ENCODE peak calls at places on chromosome 20, in nine cellular contexts. One of them, this sample, is unnamed.

GRCh38 chr20:58818585-58819285 is 32.0 kb downstream of the GNAS-AS1 start:
- DNase-seq in LNCaP clone FGC: no peak
- DNase-seq in fibroblast of mammary gland: no peak
- DNase-seq in endothelial cell of umbilical vein: no peak
- DNase-seq in fibroblast of lung: no peak
- DNase-seq in AG04450: peak
- DNase-seq in upper lobe of right lung: no peak
- DNase-seq in CD8-positive, alpha-beta T cell: peak
- DNase-seq in tibial artery: no peak
- DNase-seq in this sample: no peak

GRCh38 chr20:43767686-43768474 is 41.1 kb upstream of the GTSF1L start:
- DNase-seq in LNCaP clone FGC: no peak
- DNase-seq in fibroblast of mammary gland: peak
- DNase-seq in endothelial cell of umbilical vein: no peak
- DNase-seq in fibroblast of lung: peak
- DNase-seq in AG04450: no peak
- DNase-seq in upper lobe of right lung: peak
- DNase-seq in CD8-positive, alpha-beta T cell: no peak
- DNase-seq in tibial artery: no peak
- DNase-seq in this sample: no peak

GRCh38 chr20:62732356-62732755 is 23.7 kb downstream of the NTSR1 start:
- DNase-seq in LNCaP clone FGC: no peak
- DNase-seq in fibroblast of mammary gland: no peak
- DNase-seq in endothelial cell of umbilical vein: no peak
- DNase-seq in fibroblast of lung: no peak
- DNase-seq in AG04450: no peak
- DNase-seq in upper lobe of right lung: no peak
- DNase-seq in CD8-positive, alpha-beta T cell: no peak
- DNase-seq in tibial artery: no peak
- DNase-seq in this sample: no peak

GRCh38 chr20:346640-347316 is at the start of gene NRSN2:
- DNase-seq in LNCaP clone FGC: no peak
- DNase-seq in fibroblast of mammary gland: peak
- DNase-seq in endothelial cell of umbilical vein: peak
- DNase-seq in fibroblast of lung: peak
- DNase-seq in AG04450: no peak
- DNase-seq in upper lobe of right lung: peak
- DNase-seq in CD8-positive, alpha-beta T cell: no peak
- DNase-seq in tibial artery: peak
- DNase-seq in this sample: no peak

GRCh38 chr20:62728781-62729300 is 20.2 kb downstream of the NTSR1 start:
- DNase-seq in LNCaP clone FGC: no peak
- DNase-seq in fibroblast of mammary gland: no peak
- DNase-seq in endothelial cell of umbilical vein: no peak
- DNase-seq in fibroblast of lung: no peak
- DNase-seq in AG04450: no peak
- DNase-seq in upper lobe of right lung: no peak
- DNase-seq in CD8-positive, alpha-beta T cell: no peak
- DNase-seq in tibial artery: peak
- DNase-seq in this sample: no peak

GRCh38 chr20:23049201-23049932 is at the start of gene THBD:
- DNase-seq in LNCaP clone FGC: no peak
- DNase-seq in fibroblast of mammary gland: peak
- DNase-seq in endothelial cell of umbilical vein: peak
- DNase-seq in fibroblast of lung: peak
- DNase-seq in AG04450: no peak
- DNase-seq in upper lobe of right lung: peak
- DNase-seq in CD8-positive, alpha-beta T cell: no peak
- DNase-seq in tibial artery: peak
- DNase-seq in this sample: peak

GRCh38 chr20:24699321-24700165 is 230.1 kb downstream of the SYNDIG1 start:
- DNase-seq in LNCaP clone FGC: no peak
- DNase-seq in fibroblast of mammary gland: no peak
- DNase-seq in endothelial cell of umbilical vein: no peak
- DNase-seq in fibroblast of lung: no peak
- DNase-seq in AG04450: no peak
- DNase-seq in upper lobe of right lung: peak
- DNase-seq in CD8-positive, alpha-beta T cell: no peak
- DNase-seq in tibial artery: peak
- DNase-seq in this sample: no peak

GRCh38 chr20:18506744-18507143 is 996 bp upstream of the SEC23B start:
- DNase-seq in LNCaP clone FGC: no peak
- DNase-seq in fibroblast of mammary gland: no peak
- DNase-seq in endothelial cell of umbilical vein: no peak
- DNase-seq in fibroblast of lung: no peak
- DNase-seq in AG04450: no peak
- DNase-seq in upper lobe of right lung: no peak
- DNase-seq in CD8-positive, alpha-beta T cell: peak
- DNase-seq in tibial artery: no peak
- DNase-seq in this sample: no peak

GRCh38 chr20:21208999-21209398 is 83.1 kb downstream of the KIZ start:
- DNase-seq in LNCaP clone FGC: no peak
- DNase-seq in fibroblast of mammary gland: no peak
- DNase-seq in endothelial cell of umbilical vein: no peak
- DNase-seq in fibroblast of lung: no peak
- DNase-seq in AG04450: no peak
- DNase-seq in upper lobe of right lung: no peak
- DNase-seq in CD8-positive, alpha-beta T cell: no peak
- DNase-seq in tibial artery: no peak
- DNase-seq in this sample: no peak

GRCh38 chr20:56111951-56112730 is 106.8 kb upstream of the CBLN4 start:
- DNase-seq in LNCaP clone FGC: no peak
- DNase-seq in fibroblast of mammary gland: no peak
- DNase-seq in endothelial cell of umbilical vein: no peak
- DNase-seq in fibroblast of lung: no peak
- DNase-seq in AG04450: no peak
- DNase-seq in upper lobe of right lung: no peak
- DNase-seq in CD8-positive, alpha-beta T cell: no peak
- DNase-seq in tibial artery: no peak
- DNase-seq in this sample: no peak

GRCh38 chr20:52410746-52411317 is 219.3 kb upstream of the ZFP64 start:
- DNase-seq in LNCaP clone FGC: no peak
- DNase-seq in fibroblast of mammary gland: peak
- DNase-seq in endothelial cell of umbilical vein: no peak
- DNase-seq in fibroblast of lung: no peak
- DNase-seq in AG04450: no peak
- DNase-seq in upper lobe of right lung: no peak
- DNase-seq in CD8-positive, alpha-beta T cell: no peak
- DNase-seq in tibial artery: no peak
- DNase-seq in this sample: no peak

GRCh38 chr20:10177326-10177725 is 41.3 kb upstream of the SNAP25 start:
- DNase-seq in LNCaP clone FGC: no peak
- DNase-seq in fibroblast of mammary gland: peak
- DNase-seq in endothelial cell of umbilical vein: no peak
- DNase-seq in fibroblast of lung: peak
- DNase-seq in AG04450: no peak
- DNase-seq in upper lobe of right lung: no peak
- DNase-seq in CD8-positive, alpha-beta T cell: no peak
- DNase-seq in tibial artery: no peak
- DNase-seq in this sample: no peak

GRCh38 chr20:32037929-32038328 is 14.1 kb upstream of the HCK start:
- DNase-seq in LNCaP clone FGC: no peak
- DNase-seq in fibroblast of mammary gland: peak
- DNase-seq in endothelial cell of umbilical vein: no peak
- DNase-seq in fibroblast of lung: peak
- DNase-seq in AG04450: no peak
- DNase-seq in upper lobe of right lung: no peak
- DNase-seq in CD8-positive, alpha-beta T cell: no peak
- DNase-seq in tibial artery: no peak
- DNase-seq in this sample: peak

GRCh38 chr20:3777726-3778629 is 3.3 kb downstream of the SPEF1 start:
- DNase-seq in LNCaP clone FGC: no peak
- DNase-seq in fibroblast of mammary gland: peak
- DNase-seq in endothelial cell of umbilical vein: peak
- DNase-seq in fibroblast of lung: peak
- DNase-seq in AG04450: no peak
- DNase-seq in upper lobe of right lung: peak
- DNase-seq in CD8-positive, alpha-beta T cell: no peak
- DNase-seq in tibial artery: peak
- DNase-seq in this sample: no peak
- TF ChIP-seq CTCF in LNCaP clone FGC: no peak
- TF ChIP-seq CTCF in fibroblast of mammary gland: no peak
- TF ChIP-seq CTCF in endothelial cell of umbilical vein: peak
- TF ChIP-seq CTCF in fibroblast of lung: peak
- TF ChIP-seq CTCF in AG04450: no peak
- TF ChIP-seq CTCF in upper lobe of right lung: no peak
- TF ChIP-seq CTCF in CD8-positive, alpha-beta T cell: no peak
- TF ChIP-seq CTCF in tibial artery: no peak
- TF ChIP-seq CTCF in this sample: peak

DNA sequence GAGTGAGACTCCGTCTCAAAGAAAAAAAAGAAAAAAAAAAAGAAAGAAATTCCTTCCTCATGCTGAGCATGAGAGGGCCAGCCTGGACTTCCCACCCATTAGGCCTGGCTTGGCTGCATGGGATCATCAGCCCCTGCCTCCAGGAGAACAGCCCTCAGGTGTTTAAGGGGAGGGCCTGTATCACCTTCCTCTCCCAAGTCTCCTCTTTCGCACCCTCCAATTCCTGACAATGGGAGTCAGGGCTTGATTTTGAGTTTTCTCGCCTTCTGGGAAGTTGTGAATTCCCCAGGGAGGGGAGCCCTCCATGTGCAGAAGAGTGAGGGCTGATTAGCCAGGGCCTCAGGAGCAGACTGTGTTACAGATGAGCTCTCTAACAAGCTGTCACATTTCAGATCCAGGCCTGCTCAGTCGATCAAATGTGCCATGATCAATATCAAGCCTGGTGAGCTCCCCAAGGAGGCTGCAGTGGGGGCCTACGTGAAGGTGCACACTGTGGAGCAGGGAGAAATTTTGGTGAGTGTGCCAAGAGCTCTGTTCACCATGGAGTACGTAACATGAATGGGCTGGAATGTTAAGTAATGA is 42.4 kb downstream of the CNBD2 start:
- DNase-seq in LNCaP clone FGC: no peak
- DNase-seq in fibroblast of mammary gland: no peak
- DNase-seq in endothelial cell of umbilical vein: no peak
- DNase-seq in fibroblast of lung: no peak
- DNase-seq in AG04450: no peak
- DNase-seq in upper lobe of right lung: no peak
- DNase-seq in CD8-positive, alpha-beta T cell: no peak
- DNase-seq in tibial artery: no peak
- DNase-seq in this sample: no peak
- H3K4me3 ChIP-seq in LNCaP clone FGC: no peak
- H3K4me3 ChIP-seq in fibroblast of mammary gland: no peak
- H3K4me3 ChIP-seq in endothelial cell of umbilical vein: no peak
- H3K4me3 ChIP-seq in fibroblast of lung: no peak
- H3K4me3 ChIP-seq in AG04450: no peak
- H3K4me3 ChIP-seq in upper lobe of right lung: no peak
- H3K4me3 ChIP-seq in CD8-positive, alpha-beta T cell: no peak
- H3K4me3 ChIP-seq in tibial artery: no peak
- H3K4me3 ChIP-seq in this sample: no peak

GRCh38 chr20:54062812-54063280 is 7.5 kb downstream of the BCAS1 start:
- DNase-seq in LNCaP clone FGC: peak
- DNase-seq in fibroblast of mammary gland: peak
- DNase-seq in endothelial cell of umbilical vein: peak
- DNase-seq in fibroblast of lung: peak
- DNase-seq in AG04450: no peak
- DNase-seq in upper lobe of right lung: no peak
- DNase-seq in CD8-positive, alpha-beta T cell: no peak
- DNase-seq in tibial artery: no peak
- DNase-seq in this sample: no peak
- TF ChIP-seq CTCF in LNCaP clone FGC: peak
- TF ChIP-seq CTCF in fibroblast of mammary gland: peak
- TF ChIP-seq CTCF in endothelial cell of umbilical vein: peak
- TF ChIP-seq CTCF in fibroblast of lung: peak
- TF ChIP-seq CTCF in AG04450: peak
- TF ChIP-seq CTCF in upper lobe of right lung: peak
- TF ChIP-seq CTCF in CD8-positive, alpha-beta T cell: peak
- TF ChIP-seq CTCF in tibial artery: peak
- TF ChIP-seq CTCF in this sample: peak

GRCh38 chr20:49393803-49394202 is 88.7 kb downstream of the KCNB1 start:
- DNase-seq in LNCaP clone FGC: no peak
- DNase-seq in fibroblast of mammary gland: no peak
- DNase-seq in endothelial cell of umbilical vein: no peak
- DNase-seq in fibroblast of lung: no peak
- DNase-seq in AG04450: no peak
- DNase-seq in upper lobe of right lung: no peak
- DNase-seq in CD8-positive, alpha-beta T cell: no peak
- DNase-seq in tibial artery: no peak
- DNase-seq in this sample: no peak
- H3K4me3 ChIP-seq in LNCaP clone FGC: no peak
- H3K4me3 ChIP-seq in fibroblast of mammary gland: no peak
- H3K4me3 ChIP-seq in endothelial cell of umbilical vein: no peak
- H3K4me3 ChIP-seq in fibroblast of lung: no peak
- H3K4me3 ChIP-seq in AG04450: no peak
- H3K4me3 ChIP-seq in upper lobe of right lung: no peak
- H3K4me3 ChIP-seq in CD8-positive, alpha-beta T cell: no peak
- H3K4me3 ChIP-seq in tibial artery: no peak
- H3K4me3 ChIP-seq in this sample: no peak

DNA sequence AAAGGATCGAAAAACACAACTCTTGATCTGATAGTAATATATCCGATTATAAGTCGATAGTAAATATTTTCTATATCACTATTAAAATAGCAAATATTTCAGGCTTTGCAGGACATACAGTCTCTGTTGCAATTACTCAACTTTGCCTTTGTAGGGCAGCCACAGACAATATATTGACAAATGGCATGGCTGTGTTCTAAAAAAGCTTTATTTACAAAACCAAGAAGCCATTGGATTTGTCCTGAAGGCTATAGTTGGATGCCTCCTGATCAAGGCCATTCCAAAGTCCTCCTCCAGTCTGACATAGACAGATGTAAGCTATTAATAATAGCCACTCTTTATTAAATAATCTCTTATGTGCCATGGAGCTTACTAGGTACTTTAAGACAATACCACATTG is 5.9 kb downstream of the OCSTAMP start:
- DNase-seq in LNCaP clone FGC: no peak
- DNase-seq in fibroblast of mammary gland: peak
- DNase-seq in endothelial cell of umbilical vein: no peak
- DNase-seq in fibroblast of lung: peak
- DNase-seq in AG04450: no peak
- DNase-seq in upper lobe of right lung: no peak
- DNase-seq in CD8-positive, alpha-beta T cell: no peak
- DNase-seq in tibial artery: no peak
- DNase-seq in this sample: no peak
- TF ChIP-seq CTCF in LNCaP clone FGC: no peak
- TF ChIP-seq CTCF in fibroblast of mammary gland: peak
- TF ChIP-seq CTCF in endothelial cell of umbilical vein: no peak
- TF ChIP-seq CTCF in fibroblast of lung: no peak
- TF ChIP-seq CTCF in AG04450: peak
- TF ChIP-seq CTCF in upper lobe of right lung: no peak
- TF ChIP-seq CTCF in CD8-positive, alpha-beta T cell: no peak
- TF ChIP-seq CTCF in tibial artery: no peak
- TF ChIP-seq CTCF in this sample: peak

GRCh38 chr20:45629496-45630100 is at the start of gene WFDC10A:
- DNase-seq in LNCaP clone FGC: peak
- DNase-seq in fibroblast of mammary gland: peak
- DNase-seq in endothelial cell of umbilical vein: peak
- DNase-seq in fibroblast of lung: peak
- DNase-seq in AG04450: no peak
- DNase-seq in upper lobe of right lung: no peak
- DNase-seq in CD8-positive, alpha-beta T cell: no peak
- DNase-seq in tibial artery: peak
- DNase-seq in this sample: no peak
- H3K4me3 ChIP-seq in LNCaP clone FGC: no peak
- H3K4me3 ChIP-seq in fibroblast of mammary gland: no peak
- H3K4me3 ChIP-seq in endothelial cell of umbilical vein: no peak
- H3K4me3 ChIP-seq in fibroblast of lung: no peak
- H3K4me3 ChIP-seq in AG04450: no peak
- H3K4me3 ChIP-seq in upper lobe of right lung: no peak
- H3K4me3 ChIP-seq in CD8-positive, alpha-beta T cell: no peak
- H3K4me3 ChIP-seq in tibial artery: no peak
- H3K4me3 ChIP-seq in this sample: no peak

GRCh38 chr20:64069614-64070243 is 6.7 kb downstream of the TCEA2 start:
- DNase-seq in LNCaP clone FGC: no peak
- DNase-seq in fibroblast of mammary gland: no peak
- DNase-seq in endothelial cell of umbilical vein: peak
- DNase-seq in fibroblast of lung: no peak
- DNase-seq in AG04450: no peak
- DNase-seq in upper lobe of right lung: no peak
- DNase-seq in CD8-positive, alpha-beta T cell: no peak
- DNase-seq in tibial artery: no peak
- DNase-seq in this sample: no peak
- TF ChIP-seq CTCF in LNCaP clone FGC: peak
- TF ChIP-seq CTCF in fibroblast of mammary gland: peak
- TF ChIP-seq CTCF in endothelial cell of umbilical vein: peak
- TF ChIP-seq CTCF in fibroblast of lung: peak
- TF ChIP-seq CTCF in AG04450: peak
- TF ChIP-seq CTCF in upper lobe of right lung: peak
- TF ChIP-seq CTCF in CD8-positive, alpha-beta T cell: peak
- TF ChIP-seq CTCF in tibial artery: peak
- TF ChIP-seq CTCF in this sample: peak